ENCODE peak calls at places on chromosomes 13 and 19, in ten cellular contexts. J is A549, C is heart left ventricle, S is H1, H is breast epithelium, X is HCT116, V is esophagus squamous epithelium, P is transverse colon, O is IMR-90, U is tibial nerve. L is an unnamed sample.

GRCh38 chr13:93226623-93227279 is at the start of gene GPC6:
- DNase-seq in J (peak; percentile 82), C (no peak), S (no peak), H (no peak), X (no peak), V (no peak), P (peak; percentile 18), O (peak; percentile 95), U (peak; percentile 23), L (peak; percentile 1)

GRCh38 chr13:101749584-101749983 is 297.1 kb downstream of the ITGBL1 start:
- DNase-seq in J (no peak), C (no peak), S (no peak), H (no peak), X (no peak), V (no peak), P (no peak), O (no peak), U (no peak), L (no peak)

GRCh38 chr19:30073152-30074000 is 131.3 kb downstream of the URI1 start:
- DNase-seq in J (no peak), C (no peak), S (no peak), H (peak; percentile 33), X (no peak), V (no peak), P (peak; percentile 2), O (no peak), U (no peak), L (no peak)

GRCh38 chr13:113094410-113094800 is 11.2 kb upstream of the F7 start:
- DNase-seq in J (no peak), C (no peak), S (no peak), H (no peak), X (no peak), V (no peak), P (no peak), O (no peak), U (no peak), L (no peak)

GRCh38 chr13:100396771-100397170 is 191.8 kb downstream of the GGACT start:
- DNase-seq in J (no peak), C (no peak), S (no peak), H (no peak), X (no peak), V (no peak), P (no peak), O (no peak), U (no peak), L (no peak)

GRCh38 chr19:35879770-35880317 is 11.5 kb downstream of the APLP1 start:
- DNase-seq in J (peak; percentile 93), C (peak; percentile 92), S (peak; percentile 99), H (peak; percentile 86), X (peak; percentile 75), V (peak; percentile 32), P (peak; percentile 90), O (peak; percentile 89), U (peak; percentile 74), L (peak; percentile 92)

GRCh38 chr13:98310485-98311199 is 133.6 kb upstream of the RNF113B start:
- DNase-seq in J (no peak), C (no peak), S (no peak), H (no peak), X (no peak), V (no peak), P (no peak), O (no peak), U (no peak), L (no peak)

GRCh38 chr13:21684576-21684975 is 13.7 kb downstream of the FGF9 start:
- DNase-seq in J (no peak), C (no peak), S (no peak), H (no peak), X (no peak), V (no peak), P (no peak), O (peak; percentile 51), U (no peak), L (no peak)

GRCh38 chr19:4121815-4122214 is 2.1 kb downstream of the MAP2K2 start:
- DNase-seq in J (no peak), C (no peak), S (no peak), H (no peak), X (no peak), V (no peak), P (no peak), O (no peak), U (no peak), L (no peak)

GRCh38 chr19:4124638-4125037 is 716 bp upstream of the MAP2K2 start:
- DNase-seq in J (no peak), C (no peak), S (peak; percentile 51), H (no peak), X (no peak), V (no peak), P (no peak), O (no peak), U (no peak), L (no peak)

GRCh38 chr19:4120933-4121612 is 2.8 kb downstream of the MAP2K2 start:
- DNase-seq in J (no peak), C (no peak), S (no peak), H (no peak), X (no peak), V (no peak), P (no peak), O (no peak), U (no peak), L (no peak)

GRCh38 chr19:4122480-4122879 is 1.4 kb downstream of the MAP2K2 start:
- DNase-seq in J (no peak), C (no peak), S (no peak), H (no peak), X (no peak), V (no peak), P (no peak), O (no peak), U (no peak), L (no peak)

GRCh38 chr19:4123615-4124568 is at the start of gene MAP2K2:
- DNase-seq in J (peak; percentile 90), C (peak; percentile 95), S (peak; percentile 99), H (peak; percentile 96), X (peak; percentile 79), V (peak; percentile 61), P (peak; percentile 96), O (peak; percentile 84), U (peak; percentile 89), L (peak; percentile 98)
- TF ChIP-seq POLR2A in J (peak; percentile 83), C (no peak), S (peak; percentile 81), H (peak; percentile 48), X (peak; percentile 90), V (no peak), P (peak; percentile 74), O (peak; percentile 57), U (peak; percentile 86), L (peak; percentile 87)

DNA sequence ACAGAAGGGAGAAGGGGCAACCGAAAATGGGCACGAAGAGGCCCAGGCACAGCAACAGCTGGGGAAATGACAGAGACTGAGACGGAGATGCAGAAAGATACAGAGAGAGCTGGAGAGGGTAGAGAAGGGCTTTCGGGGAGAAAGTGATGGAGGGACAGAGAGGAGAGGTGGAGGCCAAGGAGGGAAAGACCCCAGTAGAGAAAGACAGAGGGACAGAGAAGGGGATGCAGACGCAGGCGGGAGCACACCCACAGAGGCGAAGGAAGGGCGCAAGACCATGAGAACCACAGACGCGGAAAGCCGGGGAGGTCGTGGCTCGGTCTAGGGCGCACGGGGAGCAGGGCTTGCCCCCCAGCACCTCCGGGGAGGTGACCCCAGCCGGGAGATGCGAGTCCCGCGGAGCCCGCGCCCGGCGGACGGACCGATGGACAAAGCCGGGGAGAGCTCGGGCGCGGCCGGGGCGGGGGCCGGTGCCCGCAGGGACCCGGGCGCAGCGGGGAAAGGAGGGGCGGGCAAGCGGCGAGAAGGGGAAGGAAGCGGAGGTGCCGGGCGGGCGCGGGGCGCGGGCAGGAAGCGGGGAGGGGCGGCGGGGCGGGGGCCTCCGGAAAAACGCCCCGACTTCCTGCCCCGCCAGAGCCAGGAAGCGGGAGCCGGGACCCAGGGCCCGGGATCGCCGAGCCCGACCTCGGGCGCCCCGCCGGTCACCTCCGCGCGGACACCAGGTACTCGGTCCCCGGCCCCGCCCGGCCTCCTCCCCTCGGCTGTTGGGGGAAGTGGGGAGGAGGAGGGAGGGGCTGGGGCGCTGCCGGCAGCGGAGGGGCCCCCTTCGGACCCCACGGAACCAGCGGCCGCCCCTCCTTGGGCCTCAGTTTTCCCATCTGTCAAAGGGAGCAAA is at the start of gene ARHGEF1:
- DNase-seq in J (no peak), C (peak; percentile 78), S (peak; percentile 66), H (no peak), X (no peak), V (no peak), P (peak; percentile 75), O (no peak), U (no peak), L (no peak)
- TF ChIP-seq POLR2A in J (peak; percentile 58), C (no peak), S (no peak), H (no peak), X (no peak), V (no peak), P (peak; percentile 54), O (no peak), U (no peak), L (no peak)

GRCh38 chr19:52170863-52171320 is 529 bp downstream of the ZNF836 start:
- DNase-seq in J (no peak), C (no peak), S (peak; percentile 73), H (no peak), X (no peak), V (no peak), P (peak; percentile 27), O (no peak), U (no peak), L (no peak)

GRCh38 chr19:52176574-52176973 is 5.2 kb upstream of the ZNF836 start:
- DNase-seq in J (no peak), C (no peak), S (no peak), H (no peak), X (no peak), V (no peak), P (no peak), O (no peak), U (no peak), L (no peak)

GRCh38 chr19:52172347-52172746 is 926 bp upstream of the ZNF836 start:
- DNase-seq in J (no peak), C (no peak), S (no peak), H (no peak), X (no peak), V (no peak), P (no peak), O (no peak), U (no peak), L (no peak)

GRCh38 chr19:52170304-52170703 is 1.1 kb downstream of the ZNF836 start:
- DNase-seq in J (no peak), C (no peak), S (no peak), H (no peak), X (no peak), V (no peak), P (no peak), O (no peak), U (no peak), L (no peak)

GRCh38 chr19:52171321-52172169 is at the start of gene ZNF836:
- DNase-seq in J (peak; percentile 69), C (peak; percentile 92), S (peak; percentile 94), H (peak; percentile 88), X (no peak), V (peak; percentile 32), P (peak; percentile 94), O (peak; percentile 59), U (peak; percentile 89), L (peak; percentile 75)
- TF ChIP-seq POLR2A in J (no peak), C (no peak), S (peak; percentile 55), H (no peak), X (no peak), V (no peak), P (peak; percentile 39), O (no peak), U (peak; percentile 42), L (no peak)

DNA sequence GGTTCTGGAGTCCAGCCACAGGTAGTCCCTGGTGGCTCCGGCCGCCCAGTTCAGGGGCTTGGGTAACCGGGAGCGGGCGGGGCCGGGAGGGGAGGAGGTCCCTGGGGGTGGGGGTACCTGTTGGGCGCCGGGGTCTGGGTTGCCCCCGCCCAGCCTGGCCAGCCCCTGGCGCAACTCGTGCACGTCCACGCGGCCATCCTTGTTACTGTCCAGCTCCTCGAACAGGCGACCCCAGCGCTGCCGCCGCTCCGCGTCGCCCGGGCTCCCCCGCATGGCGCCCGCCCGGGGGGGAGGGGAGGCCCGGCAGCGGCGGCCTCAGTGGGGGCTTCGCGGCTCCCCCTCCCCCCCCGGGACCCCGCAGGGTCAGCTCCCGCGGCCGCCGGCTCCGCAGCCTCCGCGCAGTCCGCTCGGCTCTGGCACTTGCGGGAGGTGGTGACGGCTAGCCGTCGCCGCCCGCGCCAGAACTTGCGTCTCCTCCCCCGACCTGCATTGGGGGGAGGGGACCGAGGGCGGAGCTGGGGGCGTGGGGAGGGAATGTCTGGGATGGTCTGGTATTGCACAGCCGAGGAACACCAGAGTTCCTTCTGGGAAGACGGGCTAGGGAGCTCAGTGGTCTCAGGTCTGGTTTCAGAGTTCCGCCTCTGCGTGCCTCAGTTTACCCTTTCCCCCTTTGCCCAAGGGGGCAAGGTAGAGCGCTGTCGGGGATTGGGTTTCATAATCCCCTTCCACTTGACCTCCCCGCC is at the start of gene SLC25A23:
- DNase-seq in J (peak; percentile 76), C (peak; percentile 67), S (peak; percentile 82), H (peak; percentile 64), X (peak; percentile 61), V (no peak), P (peak; percentile 83), O (peak; percentile 64), U (peak; percentile 32), L (peak; percentile 41)
- TF ChIP-seq POLR2A in J (no peak), C (no peak), S (no peak), H (no peak), X (peak; percentile 25), V (no peak), P (no peak), O (no peak), U (no peak), L (no peak)